ENCODE peak calls at places on chromosome 7, in ten cellular contexts. P, J, I, H, U, A, X, K, C and T are unnamed samples.

GRCh38 chr7:23377134-23377533 is 78.0 kb downstream of the MALSU1 start:
- DNase-seq in A (no peak), X (no peak), H (no peak), K (no peak), C (no peak), U (no peak), I (no peak), P (no peak), J (no peak), T (no peak)

GRCh38 chr7:76220185-76221057 is 18.7 kb downstream of the SRRM3 start:
- DNase-seq in C (no peak), K (peak; percentile 90), U (no peak), A (no peak), J (peak; percentile 46), P (peak; percentile 64), H (no peak), I (peak; percentile 16), X (peak; percentile 81), T (no peak)

GRCh38 chr7:140684066-140684950 is 11.6 kb downstream of the ADCK2 start:
- DNase-seq in K (no peak), C (no peak), A (no peak), H (no peak), P (no peak), U (no peak), X (no peak), I (no peak), J (no peak), T (no peak)

GRCh38 chr7:114825423-114825951 is 96.4 kb upstream of the MDFIC start:
- DNase-seq in A (peak; percentile 19), K (peak; percentile 88), X (peak; percentile 20), P (no peak), H (no peak), C (no peak), I (no peak), U (no peak), J (no peak), T (no peak)

GRCh38 chr7:30616318-30616717 is 21.6 kb downstream of the GARS1 start:
- DNase-seq in J (no peak), C (no peak), U (no peak), K (no peak), A (no peak), X (no peak), H (no peak), P (no peak), I (no peak), T (no peak)

GRCh38 chr7:55573526-55573925 is 1.2 kb upstream of the VOPP1 start:
- DNase-seq in H (no peak), U (no peak), A (no peak), C (no peak), X (no peak), J (no peak), P (no peak), K (no peak), I (no peak), T (no peak)

GRCh38 chr7:143494622-143495021 is 16.9 kb downstream of the TAS2R41 start:
- DNase-seq in J (no peak), U (no peak), P (no peak), A (no peak), I (no peak), C (no peak), H (no peak), K (no peak), X (no peak), T (no peak)

GRCh38 chr7:114647518-114647917 is 232.9 kb downstream of the FOXP2 start:
- DNase-seq in H (no peak), X (no peak), C (no peak), A (no peak), J (no peak), I (no peak), U (no peak), P (no peak), K (no peak), T (no peak)

GRCh38 chr7:6489612-6490011 is 41.9 kb upstream of the DAGLB start:
- DNase-seq in U (no peak), A (no peak), J (no peak), I (no peak), C (no peak), H (no peak), P (no peak), K (no peak), X (no peak), T (no peak)

GRCh38 chr7:140035400-140036223 is 27.1 kb downstream of the PARP12 start:
- DNase-seq in U (no peak), H (no peak), K (no peak), C (no peak), J (no peak), I (no peak), X (no peak), P (no peak), A (no peak), T (no peak)

GRCh38 chr7:30918676-30919075 is 7.0 kb downstream of the AQP1 start:
- DNase-seq in A (no peak), C (no peak), X (no peak), K (peak; percentile 53), H (no peak), P (no peak), U (no peak), I (no peak), J (no peak), T (peak; percentile 31)

GRCh38 chr7:111527545-111527944 is 34.7 kb downstream of the IMMP2L start:
- DNase-seq in C (no peak), P (no peak), H (no peak), I (no peak), U (no peak), K (no peak), A (no peak), X (no peak), J (no peak), T (no peak)

GRCh38 chr7:33854951-33855350 is 50.4 kb upstream of the BMPER start:
- DNase-seq in I (no peak), U (no peak), J (no peak), P (no peak), C (no peak), K (no peak), A (no peak), H (no peak), X (no peak), T (no peak)

GRCh38 chr7:7504910-7505704 is 30.6 kb downstream of the COL28A1 start:
- DNase-seq in P (no peak), J (no peak), H (peak; percentile 69), C (peak; percentile 55), K (no peak), I (no peak), U (no peak), X (no peak), A (no peak), T (no peak)

GRCh38 chr7:137801003-137801402 is 45.8 kb downstream of the DGKI start:
- DNase-seq in K (no peak), H (no peak), C (no peak), P (no peak), U (no peak), I (no peak), X (no peak), A (no peak), J (no peak), T (no peak)

GRCh38 chr7:22832422-22832821 is 9.8 kb upstream of the TOMM7 start:
- DNase-seq in I (no peak), P (no peak), K (no peak), A (no peak), J (no peak), U (no peak), H (no peak), C (no peak), X (no peak), T (no peak)

GRCh38 chr7:101913247-101913721 is 95.9 kb downstream of the CUX1 start:
- DNase-seq in A (no peak), U (peak; percentile 63), I (no peak), X (no peak), H (no peak), K (no peak), C (no peak), P (no peak), J (no peak), T (no peak)

GRCh38 chr7:98945852-98946251 is 67.5 kb downstream of the TRRAP start:
- DNase-seq in H (no peak), X (no peak), U (no peak), C (no peak), I (no peak), J (no peak), A (no peak), K (no peak), P (no peak), T (no peak)

GRCh38 chr7:137957887-137958286 is 44.0 kb downstream of the CREB3L2 start:
- DNase-seq in C (no peak), P (no peak), J (no peak), I (no peak), U (no peak), A (no peak), H (no peak), X (no peak), K (no peak), T (peak; percentile 60)

GRCh38 chr7:2864999-2865670 is 21.0 kb upstream of the GNA12 start:
- DNase-seq in H (peak; percentile 67), K (peak; percentile 90), C (peak; percentile 28), P (peak; percentile 81), J (peak; percentile 66), U (peak; percentile 71), X (peak; percentile 79), A (peak; percentile 76), I (no peak), T (peak; percentile 73)

GRCh38 chr7:28005075-28005847 is 175.3 kb downstream of the JAZF1 start:
- DNase-seq in X (no peak), K (peak; percentile 54), P (no peak), I (no peak), C (no peak), A (no peak), H (no peak), U (no peak), J (no peak), T (no peak)